ENCODE peak calls at places on chromosomes 5 and 9, in six cellular contexts. K is HFF-Myc, R is foreskin fibroblast, F is keratinocyte, N is choroid plexus epithelial cell, D is upper lobe of right lung. B is an unnamed sample.

GRCh38 chr9:93354451-93354850 is 97.0 kb upstream of the FAM120A start:
- DNase-seq in K (no peak), R (no peak), F (no peak), N (no peak), D (no peak), B (no peak)

GRCh38 chr5:98929982-98930355 is 1.2 kb upstream of the CHD1 start:
- DNase-seq in K (no peak), R (no peak), F (no peak), N (no peak), D (no peak), B (no peak)

GRCh38 chr5:71790433-71790832 is 71.4 kb downstream of the CARTPT start:
- DNase-seq in K (no peak), R (no peak), F (no peak), N (no peak), D (no peak), B (no peak)

GRCh38 chr5:73189816-73190451 is 16.9 kb downstream of the TMEM174 start:
- DNase-seq in K (peak; percentile 24), R (peak; percentile 84), F (no peak), N (peak; percentile 71), D (no peak), B (peak; percentile 66)

GRCh38 chr5:123610665-123611406 is 98.9 kb downstream of the CSNK1G3 start:
- DNase-seq in K (peak; percentile 46), R (peak; percentile 79), F (peak; percentile 32), N (peak; percentile 90), D (no peak), B (peak; percentile 81)

GRCh38 chr9:5842926-5843325 is 10.0 kb upstream of the ERMP1 start:
- DNase-seq in K (no peak), R (no peak), F (no peak), N (no peak), D (no peak), B (no peak)

GRCh38 chr9:69443178-69443577 is 118.2 kb downstream of the ENTREP1 start:
- DNase-seq in K (no peak), R (no peak), F (no peak), N (no peak), D (peak; percentile 18), B (no peak)

GRCh38 chr9:98577446-98577845 is 131.3 kb downstream of the GABBR2 start:
- DNase-seq in K (no peak), R (no peak), F (no peak), N (no peak), D (no peak), B (no peak)

GRCh38 chr5:78717674-78718073 is 69.1 kb upstream of the LHFPL2 start:
- DNase-seq in K (no peak), R (peak; percentile 36), F (no peak), N (peak; percentile 26), D (no peak), B (peak; percentile 12)

GRCh38 chr5:132427285-132428146 is 58.0 kb downstream of the SLC22A5 start:
- DNase-seq in K (no peak), R (peak; percentile 29), F (no peak), N (no peak), D (peak; percentile 76), B (no peak)

GRCh38 chr9:38384990-38385848 is 7.3 kb upstream of the ALDH1B1 start:
- DNase-seq in K (no peak), R (no peak), F (no peak), N (no peak), D (no peak), B (no peak)

GRCh38 chr9:25678147-25678666 is at the start of gene TUSC1:
- DNase-seq in K (peak; percentile 20), R (peak; percentile 69), F (no peak), N (peak; percentile 63), D (peak; percentile 93), B (peak; percentile 83)

GRCh38 chr5:82858453-82859043 is 218.6 kb downstream of the TMEM167A start:
- DNase-seq in K (no peak), R (no peak), F (no peak), N (no peak), D (no peak), B (no peak)

GRCh38 chr5:86360801-86361200 is 256.9 kb upstream of the COX7C start:
- DNase-seq in K (no peak), R (no peak), F (no peak), N (no peak), D (no peak), B (no peak)

GRCh38 chr5:18281947-18282557 is 647.8 kb downstream of the TAF11L14 start:
- DNase-seq in K (peak; percentile 10), R (peak; percentile 19), F (peak; percentile 4), N (peak; percentile 82), D (no peak), B (peak; percentile 63)

GRCh38 chr9:125439434-125440272 is 178.0 kb downstream of the GAPVD1 start:
- DNase-seq in K (no peak), R (no peak), F (no peak), N (no peak), D (no peak), B (no peak)

GRCh38 chr5:126575644-126576043 is 19.4 kb downstream of the ALDH7A1 start:
- DNase-seq in K (no peak), R (no peak), F (no peak), N (no peak), D (no peak), B (no peak)

GRCh38 chr9:16207161-16207560 is 654.3 kb downstream of the CCDC171 start:
- DNase-seq in K (no peak), R (peak; percentile 70), F (no peak), N (peak; percentile 70), D (no peak), B (peak; percentile 74)

GRCh38 chr5:15056988-15057592 is 185.5 kb upstream of the ANKH start:
- DNase-seq in K (no peak), R (no peak), F (no peak), N (no peak), D (no peak), B (no peak)

GRCh38 chr5:9456435-9457042 is 89.3 kb downstream of the SEMA5A start:
- DNase-seq in K (peak; percentile 94), R (peak; percentile 95), F (no peak), N (peak; percentile 85), D (no peak), B (peak; percentile 88)

GRCh38 chr5:174608631-174609097 is 115.7 kb upstream of the MSX2 start:
- DNase-seq in K (no peak), R (no peak), F (peak; percentile 40), N (no peak), D (peak; percentile 89), B (no peak)

GRCh38 chr9:88197781-88198345 is 59.6 kb upstream of the SPATA31C2 start:
- DNase-seq in K (peak; percentile 90), R (peak; percentile 69), F (peak; percentile 32), N (peak; percentile 88), D (no peak), B (peak; percentile 70)

GRCh38 chr5:73619606-73620334 is 6.2 kb upstream of the ARHGEF28 start:
- DNase-seq in K (no peak), R (peak; percentile 35), F (no peak), N (no peak), D (no peak), B (peak; percentile 11)

GRCh38 chr9:97577051-97577450 is 56.1 kb downstream of the TSTD2 start:
- DNase-seq in K (no peak), R (no peak), F (no peak), N (no peak), D (peak; percentile 11), B (no peak)

GRCh38 chr9:99921875-99922710 is 15.6 kb downstream of the STX17 start:
- DNase-seq in K (no peak), R (no peak), F (no peak), N (no peak), D (no peak), B (no peak)

GRCh38 chr5:139759219-139759721 is 36.3 kb upstream of the PSD2 start:
- DNase-seq in K (no peak), R (no peak), F (no peak), N (no peak), D (no peak), B (peak; percentile 11)

GRCh38 chr9:91978739-91979414 is 28.8 kb upstream of the ROR2 start:
- DNase-seq in K (peak; percentile 89), R (peak; percentile 80), F (no peak), N (peak; percentile 93), D (no peak), B (peak; percentile 86)
- TF ChIP-seq CTCF in K (peak; percentile 50), R (peak; percentile 34), F (peak; percentile 19), N (peak; percentile 62), D (peak; percentile 35), B (peak; percentile 48)

GRCh38 chr9:1732670-1733069 is 282.5 kb upstream of the SMARCA2 start:
- DNase-seq in K (no peak), R (no peak), F (no peak), N (peak; percentile 1), D (no peak), B (peak; percentile 9)
- TF ChIP-seq CTCF in K (no peak), R (no peak), F (peak; percentile 41), N (peak; percentile 14), D (no peak), B (peak; percentile 35)

GRCh38 chr9:92257327-92257726 is 36.2 kb downstream of the IARS1 start:
- DNase-seq in K (no peak), R (no peak), F (no peak), N (no peak), D (no peak), B (no peak)
- TF ChIP-seq CTCF in K (no peak), R (no peak), F (no peak), N (no peak), D (no peak), B (no peak)

DNA sequence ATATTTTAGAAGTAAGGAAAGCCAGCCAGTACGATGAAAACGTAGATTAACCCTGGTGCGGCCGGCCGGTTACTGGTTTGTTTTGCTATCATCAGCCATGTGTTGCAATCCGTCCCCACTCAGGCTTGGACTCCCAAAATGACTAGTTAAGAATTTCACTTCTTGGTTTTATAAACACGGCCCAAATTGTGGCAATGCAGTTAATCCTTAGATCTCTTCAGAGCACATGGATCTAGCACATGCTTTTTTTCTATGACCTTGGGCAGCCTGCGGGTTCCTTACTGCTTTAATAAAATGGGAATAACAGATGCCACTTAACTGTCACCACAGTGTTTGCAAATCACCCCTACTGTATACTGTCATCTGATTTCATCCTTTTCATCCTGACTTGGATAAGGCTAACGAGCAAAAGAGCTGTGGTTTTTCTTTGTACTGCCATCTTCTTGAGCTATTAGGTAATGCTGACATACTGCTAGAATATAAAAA is 1.5 kb downstream of the NDFIP1 start:
- DNase-seq in K (no peak), R (peak; percentile 69), F (no peak), N (peak; percentile 41), D (no peak), B (peak; percentile 58)
- TF ChIP-seq CTCF in K (no peak), R (no peak), F (peak; percentile 6), N (peak; percentile 21), D (no peak), B (peak; percentile 9)

B was measured in fibroblast of mammary gland.